ENCODE peak calls at places on chromosomes 4 and X, in four cellular contexts. One of them, this sample, is unnamed.

GRCh38 chr4:20532871-20533870 is 167.1 kb upstream of the PACRGL start:
- DNase-seq in heart left ventricle: no peak
- DNase-seq in body of pancreas: no peak
- DNase-seq in esophagus squamous epithelium: no peak
- DNase-seq in this sample: no peak

GRCh38 chrX:139881130-139881529 is 51.7 kb downstream of the ATP11C start:
- DNase-seq in heart left ventricle: no peak
- DNase-seq in esophagus squamous epithelium: no peak
- DNase-seq in body of pancreas: no peak
- DNase-seq in this sample: no peak

GRCh38 chr4:8779371-8779988 is 92.2 kb downstream of the HMX1 start:
- DNase-seq in heart left ventricle: no peak
- DNase-seq in esophagus squamous epithelium: no peak
- DNase-seq in body of pancreas: peak
- DNase-seq in this sample: no peak

GRCh38 chr4:59553739-59554126 is 1646.4 kb upstream of the ADGRL3 start:
- DNase-seq in esophagus squamous epithelium: no peak
- DNase-seq in heart left ventricle: no peak
- DNase-seq in body of pancreas: no peak
- DNase-seq in this sample: no peak

GRCh38 chr4:11805837-11806236 is 377.1 kb upstream of the HS3ST1 start:
- DNase-seq in esophagus squamous epithelium: no peak
- DNase-seq in heart left ventricle: no peak
- DNase-seq in body of pancreas: no peak
- DNase-seq in this sample: no peak

GRCh38 chr4:19486400-19486799 is 765.3 kb upstream of the SLIT2 start:
- DNase-seq in body of pancreas: no peak
- DNase-seq in esophagus squamous epithelium: no peak
- DNase-seq in heart left ventricle: no peak
- DNase-seq in this sample: no peak

GRCh38 chr4:78624048-78624447 is 72.5 kb downstream of the ANXA3 start:
- DNase-seq in heart left ventricle: no peak
- DNase-seq in body of pancreas: no peak
- DNase-seq in esophagus squamous epithelium: no peak
- DNase-seq in this sample: no peak

GRCh38 chr4:153207027-153207426 is 2.8 kb downstream of the TRIM2 start:
- DNase-seq in esophagus squamous epithelium: no peak
- DNase-seq in body of pancreas: no peak
- DNase-seq in heart left ventricle: no peak
- DNase-seq in this sample: no peak

GRCh38 chr4:29756966-29757365 is 963.2 kb upstream of the PCDH7 start:
- DNase-seq in esophagus squamous epithelium: no peak
- DNase-seq in body of pancreas: no peak
- DNase-seq in heart left ventricle: no peak
- DNase-seq in this sample: no peak

GRCh38 chr4:144449623-144450022 is 196.3 kb upstream of the HHIP start:
- DNase-seq in esophagus squamous epithelium: no peak
- DNase-seq in body of pancreas: no peak
- DNase-seq in heart left ventricle: no peak
- DNase-seq in this sample: no peak

GRCh38 chr4:60913026-60913425 is 287.1 kb upstream of the ADGRL3 start:
- DNase-seq in esophagus squamous epithelium: no peak
- DNase-seq in heart left ventricle: no peak
- DNase-seq in body of pancreas: no peak
- DNase-seq in this sample: no peak

GRCh38 chr4:575281-576141 is 584 bp downstream of the TMEM271 start:
- DNase-seq in body of pancreas: peak
- DNase-seq in heart left ventricle: no peak
- DNase-seq in esophagus squamous epithelium: no peak
- DNase-seq in this sample: no peak

GRCh38 chr4:76950846-76951321 is 1.3 kb downstream of the SEPTIN11 start:
- DNase-seq in body of pancreas: no peak
- DNase-seq in esophagus squamous epithelium: no peak
- DNase-seq in heart left ventricle: no peak
- DNase-seq in this sample: no peak

GRCh38 chr4:7861440-7861881 is 78.2 kb downstream of the AFAP1 start:
- DNase-seq in esophagus squamous epithelium: no peak
- DNase-seq in heart left ventricle: no peak
- DNase-seq in body of pancreas: no peak
- DNase-seq in this sample: no peak

GRCh38 chrX:53441531-53442321 is 7.6 kb upstream of the HSD17B10 start:
- DNase-seq in body of pancreas: peak
- DNase-seq in heart left ventricle: peak
- DNase-seq in esophagus squamous epithelium: peak
- DNase-seq in this sample: peak

GRCh38 chrX:95427389-95427788 is 1257.3 kb upstream of the DIAPH2 start:
- DNase-seq in body of pancreas: no peak
- DNase-seq in heart left ventricle: no peak
- DNase-seq in esophagus squamous epithelium: no peak
- DNase-seq in this sample: no peak

GRCh38 chr4:90825849-90826248 is 698.7 kb downstream of the CCSER1 start:
- DNase-seq in body of pancreas: no peak
- DNase-seq in esophagus squamous epithelium: no peak
- DNase-seq in heart left ventricle: no peak
- DNase-seq in this sample: no peak

GRCh38 chrX:17549005-17549685 is 174.1 kb downstream of the NHS start:
- DNase-seq in body of pancreas: no peak
- DNase-seq in esophagus squamous epithelium: no peak
- DNase-seq in heart left ventricle: no peak
- DNase-seq in this sample: no peak

GRCh38 chr4:85756938-85757337 is 282.0 kb downstream of the ARHGAP24 start:
- DNase-seq in esophagus squamous epithelium: no peak
- DNase-seq in body of pancreas: no peak
- DNase-seq in heart left ventricle: no peak
- DNase-seq in this sample: no peak

GRCh38 chr4:17504081-17504480 is 7.8 kb downstream of the QDPR start:
- DNase-seq in esophagus squamous epithelium: no peak
- DNase-seq in body of pancreas: no peak
- DNase-seq in heart left ventricle: no peak
- DNase-seq in this sample: no peak

GRCh38 chrX:154351183-154352011 is 23.0 kb downstream of the FLNA start:
- DNase-seq in body of pancreas: no peak
- DNase-seq in heart left ventricle: no peak
- DNase-seq in esophagus squamous epithelium: no peak
- DNase-seq in this sample: no peak

GRCh38 chr4:161554372-161554990 is 609.3 kb downstream of the FSTL5 start:
- DNase-seq in esophagus squamous epithelium: no peak
- DNase-seq in heart left ventricle: no peak
- DNase-seq in body of pancreas: no peak
- DNase-seq in this sample: no peak

GRCh38 chr4:48249378-48249777 is 20.3 kb downstream of the TEC start:
- DNase-seq in heart left ventricle: no peak
- DNase-seq in esophagus squamous epithelium: no peak
- DNase-seq in body of pancreas: no peak
- DNase-seq in this sample: no peak

GRCh38 chr4:85569730-85570299 is 94.9 kb downstream of the ARHGAP24 start:
- DNase-seq in heart left ventricle: no peak
- DNase-seq in body of pancreas: no peak
- DNase-seq in esophagus squamous epithelium: no peak
- DNase-seq in this sample: no peak

GRCh38 chr4:175273995-175274753 is 356.0 kb downstream of the ADAM29 start:
- DNase-seq in body of pancreas: no peak
- DNase-seq in esophagus squamous epithelium: no peak
- DNase-seq in heart left ventricle: no peak
- DNase-seq in this sample: no peak

GRCh38 chr4:3255611-3256186 is 6.7 kb downstream of the MSANTD1 start:
- DNase-seq in heart left ventricle: peak
- DNase-seq in body of pancreas: no peak
- DNase-seq in esophagus squamous epithelium: no peak
- DNase-seq in this sample: no peak

GRCh38 chr4:146567396-146567795 is 45.7 kb upstream of the SLC10A7 start:
- DNase-seq in heart left ventricle: no peak
- DNase-seq in body of pancreas: no peak
- DNase-seq in esophagus squamous epithelium: no peak
- DNase-seq in this sample: no peak

GRCh38 chrX:45505214-45505613 is 304.5 kb upstream of the DIPK2B start:
- DNase-seq in body of pancreas: no peak
- DNase-seq in heart left ventricle: no peak
- DNase-seq in esophagus squamous epithelium: no peak
- DNase-seq in this sample: no peak

GRCh38 chrX:29691044-29691443 is 524.3 kb upstream of the MAGEB2 start:
- DNase-seq in body of pancreas: no peak
- DNase-seq in esophagus squamous epithelium: no peak
- DNase-seq in heart left ventricle: no peak
- DNase-seq in this sample: no peak

GRCh38 chr4:4995866-4996265 is 23.4 kb downstream of the CYTL1 start:
- DNase-seq in esophagus squamous epithelium: no peak
- DNase-seq in heart left ventricle: no peak
- DNase-seq in body of pancreas: no peak
- DNase-seq in this sample: no peak

GRCh38 chrX:37388413-37388812 is 39.2 kb downstream of the PRRG1 start:
- DNase-seq in esophagus squamous epithelium: no peak
- DNase-seq in heart left ventricle: no peak
- DNase-seq in body of pancreas: no peak
- DNase-seq in this sample: no peak

GRCh38 chr4:46390353-46391058 is 578 bp upstream of the GABRA2 start:
- DNase-seq in heart left ventricle: no peak
- DNase-seq in esophagus squamous epithelium: no peak
- DNase-seq in body of pancreas: no peak
- DNase-seq in this sample: no peak

GRCh38 chr4:43339435-43339834 is 446.9 kb downstream of the GRXCR1 start:
- DNase-seq in body of pancreas: no peak
- DNase-seq in esophagus squamous epithelium: no peak
- DNase-seq in heart left ventricle: no peak
- DNase-seq in this sample: no peak

GRCh38 chrX:119791437-119792231 is at the start of gene RPL39:
- DNase-seq in body of pancreas: peak
- DNase-seq in heart left ventricle: peak
- DNase-seq in esophagus squamous epithelium: peak
- DNase-seq in this sample: peak

GRCh38 chrX:130014770-130015169 is 32.3 kb downstream of the BCORL1 start:
- DNase-seq in body of pancreas: no peak
- DNase-seq in heart left ventricle: no peak
- DNase-seq in esophagus squamous epithelium: no peak
- DNase-seq in this sample: no peak

GRCh38 chr4:10083861-10084641 is 32.5 kb downstream of the WDR1 start:
- DNase-seq in esophagus squamous epithelium: no peak
- DNase-seq in heart left ventricle: peak
- DNase-seq in body of pancreas: no peak
- DNase-seq in this sample: no peak

GRCh38 chr4:10085386-10085785 is 31.2 kb downstream of the WDR1 start:
- DNase-seq in body of pancreas: no peak
- DNase-seq in heart left ventricle: peak
- DNase-seq in esophagus squamous epithelium: no peak
- DNase-seq in this sample: no peak

GRCh38 chr4:10085828-10086505 is 30.6 kb downstream of the WDR1 start:
- DNase-seq in heart left ventricle: peak
- DNase-seq in esophagus squamous epithelium: no peak
- DNase-seq in body of pancreas: no peak
- DNase-seq in this sample: no peak

GRCh38 chr4:10083331-10083769 is 33.2 kb downstream of the WDR1 start:
- DNase-seq in body of pancreas: peak
- DNase-seq in heart left ventricle: peak
- DNase-seq in esophagus squamous epithelium: no peak
- DNase-seq in this sample: no peak

GRCh38 chr4:10084651-10085320 is 31.8 kb downstream of the WDR1 start:
- DNase-seq in body of pancreas: no peak
- DNase-seq in heart left ventricle: peak
- DNase-seq in esophagus squamous epithelium: no peak
- DNase-seq in this sample: no peak
- H3K27ac ChIP-seq in body of pancreas: no peak
- H3K27ac ChIP-seq in heart left ventricle: peak
- H3K27ac ChIP-seq in esophagus squamous epithelium: no peak
- H3K27ac ChIP-seq in this sample: no peak

GRCh38 chrX:38600089-38600755 is 38.9 kb downstream of the TSPAN7 start:
- DNase-seq in body of pancreas: no peak
- DNase-seq in esophagus squamous epithelium: no peak
- DNase-seq in heart left ventricle: no peak
- DNase-seq in this sample: no peak
- H3K27ac ChIP-seq in body of pancreas: no peak
- H3K27ac ChIP-seq in esophagus squamous epithelium: no peak
- H3K27ac ChIP-seq in heart left ventricle: no peak
- H3K27ac ChIP-seq in this sample: no peak

DNA sequence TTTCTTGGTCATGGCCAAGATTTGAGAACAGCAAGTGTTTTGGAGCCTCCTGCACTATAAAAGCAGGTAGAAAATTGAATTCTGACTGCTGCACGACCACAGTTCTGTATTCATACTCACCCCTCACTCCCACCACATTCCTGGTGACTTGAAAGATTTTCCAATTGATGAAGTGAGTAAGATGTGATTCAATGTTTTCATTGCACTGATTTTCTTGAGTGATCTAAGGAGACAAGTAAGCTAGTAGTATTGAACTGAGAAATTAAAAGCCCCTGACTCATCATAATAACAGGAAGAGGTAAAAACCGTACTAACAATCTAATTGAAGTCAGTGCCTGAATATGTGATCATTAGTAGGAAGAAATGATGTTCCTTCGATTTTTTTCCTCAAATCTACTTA is 6.1 kb upstream of the SEC24D start:
- DNase-seq in body of pancreas: no peak
- DNase-seq in esophagus squamous epithelium: no peak
- DNase-seq in heart left ventricle: no peak
- DNase-seq in this sample: no peak
- H3K27ac ChIP-seq in body of pancreas: no peak
- H3K27ac ChIP-seq in esophagus squamous epithelium: no peak
- H3K27ac ChIP-seq in heart left ventricle: no peak
- H3K27ac ChIP-seq in this sample: no peak

GRCh38 chr4:101398807-101399206 is 51.5 kb upstream of the PPP3CA start:
- DNase-seq in esophagus squamous epithelium: no peak
- DNase-seq in body of pancreas: no peak
- DNase-seq in heart left ventricle: no peak
- DNase-seq in this sample: no peak
- H3K27ac ChIP-seq in esophagus squamous epithelium: no peak
- H3K27ac ChIP-seq in body of pancreas: no peak
- H3K27ac ChIP-seq in heart left ventricle: no peak
- H3K27ac ChIP-seq in this sample: no peak

DNA sequence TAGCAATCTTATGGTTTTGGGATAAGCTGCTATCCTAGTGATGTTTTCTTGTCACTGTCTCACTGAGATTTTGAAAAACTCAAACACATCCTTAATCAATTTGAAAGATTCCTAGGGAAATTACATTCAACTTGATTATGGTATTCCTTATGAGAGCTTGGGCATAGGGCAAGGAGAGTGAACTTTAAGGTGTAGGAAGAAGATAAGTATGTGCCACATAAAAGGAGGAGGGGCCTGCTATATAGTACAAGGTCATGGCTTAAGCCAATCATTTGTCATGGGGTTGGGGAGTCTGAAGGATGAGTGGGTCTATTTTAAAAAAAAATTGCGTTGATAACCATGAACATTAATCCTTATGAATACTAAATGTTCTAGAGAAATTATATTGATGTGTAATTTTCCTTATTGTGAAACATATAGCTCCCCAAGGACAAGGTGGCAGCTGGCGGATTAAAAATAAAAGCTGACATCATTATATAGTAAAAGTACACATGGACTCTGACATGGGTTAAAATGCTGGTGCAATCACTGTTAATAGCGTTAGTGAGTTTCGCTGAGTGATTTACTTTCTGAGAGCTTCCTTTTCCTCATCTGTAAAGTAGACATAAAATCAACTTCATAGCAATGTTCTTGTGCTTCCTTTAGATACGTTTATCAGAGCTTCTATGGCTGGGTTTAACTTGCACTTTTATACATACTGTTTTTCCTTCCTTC is 17.4 kb downstream of the GALNT7 start:
- DNase-seq in body of pancreas: no peak
- DNase-seq in esophagus squamous epithelium: no peak
- DNase-seq in heart left ventricle: no peak
- DNase-seq in this sample: no peak
- H3K27ac ChIP-seq in body of pancreas: no peak
- H3K27ac ChIP-seq in esophagus squamous epithelium: no peak
- H3K27ac ChIP-seq in heart left ventricle: no peak
- H3K27ac ChIP-seq in this sample: no peak

GRCh38 chr4:185512516-185512915 is 22.8 kb downstream of the PDLIM3 start:
- DNase-seq in body of pancreas: no peak
- DNase-seq in esophagus squamous epithelium: no peak
- DNase-seq in heart left ventricle: no peak
- DNase-seq in this sample: no peak
- H3K27ac ChIP-seq in body of pancreas: no peak
- H3K27ac ChIP-seq in esophagus squamous epithelium: peak
- H3K27ac ChIP-seq in heart left ventricle: no peak
- H3K27ac ChIP-seq in this sample: no peak

This sample was measured in caudate nucleus.